ENCODE peak calls at places on chromosomes 16 and 17, in eight cellular contexts. T is lower lobe of right lung; Q is sigmoid colon; N is stimulated activated CD4-positive, alpha-beta T cell treated with anti-CD3 and anti-CD28 coated beads, Interleukin-1b, Interleukin-23, amount 100 ng/mL, for 1 hour; O is MCF 10A; W is stimulated activated effector memory CD8-positive, alpha-beta T cell treated with anti-CD3 and anti-CD28 coated beads, Interleukin-12 subunit alpha, Interleukin-12 subunit beta, amount 100 ng/mL, for 72 hours; S is memory B cell; I is AG09319. R is an unnamed sample.

GRCh38 chr16:7772722-7773121 is 440.1 kb downstream of the RBFOX1 start:
- DNase-seq in O (no peak), I (no peak), S (no peak), W (no peak), Q (no peak), T (no peak), N (no peak), R (no peak)

GRCh38 chr17:12667299-12667958 is 1.7 kb downstream of the MYOCD start:
- DNase-seq in N (no peak), T (no peak), O (peak), Q (peak), W (no peak), S (no peak), I (peak), R (no peak)

GRCh38 chr16:49121636-49122035 is 160.0 kb downstream of the CBLN1 start:
- DNase-seq in O (peak), I (no peak), S (no peak), N (no peak), T (no peak), Q (no peak), W (no peak), R (no peak)

GRCh38 chr17:48728232-48729231 is at the start of gene HOXB13:
- DNase-seq in N (no peak), T (no peak), Q (peak), O (no peak), S (no peak), I (no peak), W (no peak), R (no peak)

GRCh38 chr16:69939821-69940585 is 11.1 kb upstream of the CLEC18A start:
- DNase-seq in Q (no peak), S (no peak), T (peak), O (no peak), I (no peak), N (no peak), W (no peak), R (no peak)

GRCh38 chr16:50635505-50636392 is 45.4 kb downstream of the SNX20 start:
- DNase-seq in N (no peak), W (no peak), O (no peak), T (no peak), Q (no peak), I (no peak), S (no peak), R (no peak)

GRCh38 chr17:3575506-3575905 is 17.9 kb upstream of the TRPV3 start:
- DNase-seq in N (no peak), T (no peak), I (peak), O (peak), Q (no peak), S (no peak), W (no peak), R (no peak)

GRCh38 chr17:74998783-74999182 is 11.4 kb downstream of the CDR2L start:
- DNase-seq in O (no peak), S (no peak), Q (no peak), I (no peak), N (no peak), W (no peak), T (no peak), R (no peak)

GRCh38 chr17:79927688-79928501 is 88.7 kb upstream of the CBX4 start:
- DNase-seq in Q (no peak), N (no peak), W (no peak), T (no peak), I (no peak), S (no peak), O (no peak), R (no peak)

GRCh38 chr17:28249706-28250105 is 69.3 kb upstream of the TMEM97 start:
- DNase-seq in N (no peak), Q (no peak), I (no peak), W (no peak), S (no peak), T (no peak), O (no peak), R (no peak)

GRCh38 chr17:36469733-36470132 is 16.7 kb upstream of the ZNHIT3 start:
- DNase-seq in W (no peak), N (no peak), Q (peak), T (no peak), S (no peak), O (no peak), I (no peak), R (no peak)

GRCh38 chr17:72863511-72864175 is 228.8 kb downstream of the SLC39A11 start:
- DNase-seq in I (no peak), N (no peak), S (no peak), T (no peak), O (no peak), W (no peak), Q (no peak), R (no peak)

GRCh38 chr16:5490499-5490898 is 392.9 kb upstream of the EEF2KMT start:
- DNase-seq in S (no peak), O (no peak), W (no peak), N (no peak), I (no peak), Q (no peak), T (peak), R (no peak)

GRCh38 chr16:80515374-80515773 is 25.4 kb upstream of the DYNLRB2 start:
- DNase-seq in I (no peak), T (no peak), O (no peak), N (no peak), W (no peak), S (no peak), Q (no peak), R (no peak)

GRCh38 chr17:12050646-12051225 is 30.1 kb downstream of the MAP2K4 start:
- DNase-seq in O (no peak), I (no peak), Q (no peak), T (no peak), S (no peak), N (no peak), W (no peak), R (no peak)

GRCh38 chr17:20009302-20010098 is at the start of gene SPECC1:
- DNase-seq in I (no peak), W (peak), T (peak), S (peak), Q (peak), N (peak), O (peak), R (no peak)

GRCh38 chr17:31738488-31738887 is 120.6 kb downstream of the COPRS start:
- DNase-seq in W (no peak), Q (no peak), N (no peak), S (no peak), I (no peak), T (no peak), O (no peak), R (no peak)

GRCh38 chr16:84086996-84087395 is 29.7 kb downstream of the MBTPS1 start:
- DNase-seq in I (no peak), N (no peak), T (no peak), W (no peak), S (no peak), Q (no peak), O (no peak), R (no peak)

GRCh38 chr17:67289174-67289876 is 44.3 kb upstream of the HELZ start:
- DNase-seq in S (no peak), T (peak), N (no peak), I (peak), Q (peak), W (no peak), O (no peak), R (no peak)

GRCh38 chr16:4087990-4088577 is 28.2 kb downstream of the ADCY9 start:
- DNase-seq in O (no peak), T (no peak), N (no peak), Q (no peak), W (no peak), I (no peak), S (no peak), R (no peak)

GRCh38 chr17:41654908-41655607 is 30.7 kb upstream of the KRT17 start:
- DNase-seq in Q (no peak), N (no peak), O (peak), T (no peak), W (no peak), S (no peak), I (no peak), R (no peak)

GRCh38 chr17:77100009-77100408 is 40.8 kb upstream of the SEC14L1 start:
- DNase-seq in W (no peak), N (no peak), T (peak), I (no peak), Q (peak), O (no peak), S (no peak), R (no peak)

GRCh38 chr17:51590071-51590470 is 329.7 kb downstream of the UTP18 start:
- DNase-seq in T (no peak), Q (no peak), S (no peak), W (no peak), N (no peak), I (no peak), O (no peak), R (no peak)

GRCh38 chr16:22337849-22338248 is 36.6 kb downstream of the CDR2 start:
- DNase-seq in W (no peak), T (no peak), Q (no peak), S (no peak), N (no peak), I (no peak), O (no peak), R (no peak)

GRCh38 chr17:37107406-37108083 is 158.8 kb downstream of the AATF start:
- DNase-seq in Q (peak), T (peak), S (no peak), W (no peak), I (no peak), N (no peak), O (peak), R (no peak)

GRCh38 chr16:87240211-87241134 is 76.7 kb downstream of the C16orf95 start:
- DNase-seq in N (no peak), S (no peak), T (no peak), O (peak), I (no peak), Q (no peak), W (no peak), R (no peak)

GRCh38 chr17:64022631-64023063 is 2.2 kb upstream of the ICAM2 start:
- DNase-seq in I (no peak), S (no peak), T (no peak), O (no peak), W (no peak), N (no peak), Q (peak), R (no peak)

GRCh38 chr17:10063730-10064221 is 134.6 kb downstream of the GAS7 start:
- DNase-seq in T (peak), O (no peak), W (no peak), N (no peak), Q (peak), S (no peak), I (no peak), R (no peak)

GRCh38 chr16:4410335-4411075 is 5.9 kb downstream of the CORO7 start:
- DNase-seq in S (no peak), O (peak), W (no peak), Q (peak), T (peak), N (no peak), I (peak), R (no peak)

GRCh38 chr17:65360961-65361552 is 200.4 kb downstream of the AXIN2 start:
- DNase-seq in S (no peak), I (no peak), O (peak), T (no peak), W (no peak), N (no peak), Q (no peak), R (no peak)

GRCh38 chr16:83714286-83714685 is 93.5 kb upstream of the HSBP1 start:
- DNase-seq in W (no peak), S (no peak), T (no peak), Q (no peak), I (no peak), N (no peak), O (no peak), R (no peak)

GRCh38 chr17:37259030-37259735 is 116.6 kb upstream of the C17orf78 start:
- DNase-seq in I (no peak), S (no peak), W (no peak), T (no peak), O (no peak), N (no peak), Q (no peak), R (no peak)

GRCh38 chr16:69233124-69233523 is 46.2 kb downstream of the SNTB2 start:
- DNase-seq in I (no peak), N (no peak), T (no peak), O (no peak), W (no peak), Q (no peak), S (no peak), R (no peak)

GRCh38 chr17:45127583-45128300 is 4.6 kb downstream of the PLCD3 start:
- DNase-seq in I (no peak), N (no peak), Q (peak), T (peak), S (no peak), W (no peak), O (peak), R (no peak)

GRCh38 chr17:38703742-38704644 is 1.1 kb upstream of the MLLT6 start:
- DNase-seq in O (peak), N (no peak), T (peak), S (peak), Q (peak), W (peak), I (no peak), R (no peak)

GRCh38 chr16:57967916-57968315 is 3.0 kb downstream of the CNGB1 start:
- DNase-seq in T (no peak), O (no peak), W (no peak), I (no peak), Q (no peak), S (no peak), N (no peak), R (no peak)

GRCh38 chr17:81841866-81842265 is 7.0 kb upstream of the PPP1R27 start:
- DNase-seq in S (no peak), T (no peak), N (no peak), I (no peak), W (no peak), Q (no peak), O (no peak), R (no peak)

GRCh38 chr16:71883193-71883848 is 661 bp downstream of the ZNF821 start:
- DNase-seq in T (peak), O (peak), S (peak), Q (peak), I (no peak), N (peak), W (peak), R (no peak)

R was measured in GM12864.